ENCODE peak calls at places on chromosome 12, in five cellular contexts. W is NCI-H1417, Z is EH, R is transverse colon, B is EL. Q is an unnamed sample.

GRCh38 chr12:107379852-107380567 is 286.7 kb upstream of the CRY1 start:
- DNase-seq in Z (peak; percentile 60), W (peak; percentile 91), B (peak; percentile 58), R (peak; percentile 27), Q (no peak)

GRCh38 chr12:121132601-121133481 is at the start of gene P2RX7:
- DNase-seq in B (peak; percentile 80), R (peak; percentile 82), Z (peak; percentile 71), W (peak; percentile 84), Q (peak; percentile 93)

GRCh38 chr12:57454566-57455373 is at the start of gene INHBE:
- DNase-seq in Z (peak; percentile 88), W (peak; percentile 69), B (peak; percentile 81), R (no peak), Q (no peak)

GRCh38 chr12:118058881-118059644 is 1.9 kb downstream of the WSB2 start:
- DNase-seq in R (no peak), Z (peak; percentile 80), B (peak; percentile 68), W (no peak), Q (no peak)

GRCh38 chr12:62263956-62264355 is 3.8 kb downstream of the USP15 start:
- DNase-seq in Z (no peak), R (no peak), B (no peak), W (no peak), Q (no peak)

GRCh38 chr12:111024205-111024794 is 103.9 kb upstream of the MYL2 start:
- DNase-seq in R (peak; percentile 48), Z (peak; percentile 30), W (peak; percentile 77), B (peak; percentile 34), Q (peak; percentile 6)

GRCh38 chr12:68236421-68237059 is 10.9 kb upstream of the IL26 start:
- DNase-seq in Z (no peak), W (peak; percentile 39), R (no peak), B (peak; percentile 25), Q (no peak)

GRCh38 chr12:47775100-47775911 is 2.3 kb downstream of the SLC48A1 start:
- DNase-seq in R (no peak), W (no peak), Z (peak; percentile 62), B (peak; percentile 45), Q (peak; percentile 66)

GRCh38 chr12:75820848-75821578 is 210.6 kb downstream of the PHLDA1 start:
- DNase-seq in W (no peak), Z (peak; percentile 59), B (no peak), R (peak; percentile 26), Q (no peak)

GRCh38 chr12:12461281-12461922 is 101.3 kb downstream of the DUSP16 start:
- DNase-seq in Z (no peak), W (peak; percentile 26), B (no peak), R (no peak), Q (no peak)

GRCh38 chr12:574475-575128 is 88.6 kb downstream of the NINJ2 start:
- DNase-seq in W (no peak), R (no peak), Z (no peak), B (peak; percentile 9), Q (no peak)

GRCh38 chr12:131910302-131911110 is 16.1 kb downstream of the ULK1 start:
- DNase-seq in B (peak; percentile 45), Z (peak; percentile 45), W (no peak), R (no peak), Q (no peak)

GRCh38 chr12:26281320-26281719 is 85.9 kb downstream of the SSPN start:
- DNase-seq in W (no peak), B (no peak), Z (peak; percentile 50), R (no peak), Q (no peak)

GRCh38 chr12:18108611-18109010 is 18.6 kb upstream of the RERGL start:
- DNase-seq in Z (no peak), B (no peak), R (no peak), W (no peak), Q (no peak)

GRCh38 chr12:989051-989450 is 2.0 kb upstream of the ERC1 start:
- DNase-seq in Z (no peak), B (no peak), R (no peak), W (no peak), Q (no peak)

GRCh38 chr12:116718578-116719454 is 19.1 kb downstream of the SPRING1 start:
- DNase-seq in R (no peak), W (peak; percentile 95), B (no peak), Z (peak; percentile 44), Q (no peak)

GRCh38 chr12:122726056-122726558 is 4.5 kb downstream of the HCAR1 start:
- DNase-seq in W (no peak), R (no peak), Z (no peak), B (no peak), Q (no peak)

GRCh38 chr12:125192690-125193221 is 127.5 kb downstream of the AACS start:
- DNase-seq in R (no peak), W (no peak), B (no peak), Z (no peak), Q (no peak)

GRCh38 chr12:11795910-11796459 is 146.5 kb downstream of the ETV6 start:
- DNase-seq in W (no peak), Z (peak; percentile 86), B (peak; percentile 81), R (no peak), Q (no peak)

GRCh38 chr12:93571360-93571853 is 1.1 kb upstream of the SOCS2 start:
- DNase-seq in W (peak; percentile 87), R (peak; percentile 78), B (peak; percentile 83), Z (peak; percentile 91), Q (no peak)

GRCh38 chr12:1593232-1594044 is 943 bp downstream of the FBXL14 start:
- DNase-seq in W (peak; percentile 83), B (peak; percentile 69), Z (peak; percentile 49), R (peak; percentile 74), Q (peak; percentile 37)

Q was measured in C1 segment of cervical spinal cord.